ENCODE peak calls at places on chromosomes 5 and 9, in seven cellular contexts. Z is fibroblast of villous mesenchyme; P is SHP77; D is glomerular endothelial cell; G is lower lobe of right lung; I is effector CD4-positive, alpha-beta T cell; Y is fibroblast of gingiva. B is an unnamed sample.
A peak's percentile ranks its signal among the peaks of the same experiment; 100 is the strongest.

GRCh38 chr9:79651251-79651795 is 79.6 kb downstream of the TLE4 start:
- DNase-seq in Z (peak; percentile 33), P (no peak), D (no peak), G (peak; percentile 61), I (no peak), Y (peak; percentile 4), B (no peak)

GRCh38 chr9:92746567-92747458 is 17.8 kb downstream of the BICD2 start:
- DNase-seq in Z (peak; percentile 49), P (no peak), D (no peak), G (no peak), I (no peak), Y (no peak), B (peak; percentile 69)

GRCh38 chr5:149445739-149446369 is 66.8 kb upstream of the IL17B start:
- DNase-seq in Z (peak; percentile 98), P (peak; percentile 57), D (no peak), G (no peak), I (no peak), Y (peak; percentile 94), B (peak; percentile 98)

GRCh38 chr5:125142439-125142838 is 396.0 kb upstream of the ZNF608 start:
- DNase-seq in Z (no peak), P (no peak), D (no peak), G (no peak), I (no peak), Y (no peak), B (peak; percentile 29)

GRCh38 chr5:101637599-101637998 is 658.5 kb downstream of the SLCO4C1 start:
- DNase-seq in Z (no peak), P (no peak), D (no peak), G (no peak), I (no peak), Y (no peak), B (no peak)

GRCh38 chr5:168916266-168916665 is 337.1 kb upstream of the PANK3 start:
- DNase-seq in Z (peak; percentile 48), P (no peak), D (no peak), G (no peak), I (no peak), Y (no peak), B (no peak)

GRCh38 chr5:179227578-179228311 is 117.5 kb downstream of the ADAMTS2 start:
- DNase-seq in Z (no peak), P (no peak), D (no peak), G (peak; percentile 22), I (no peak), Y (no peak), B (no peak)

GRCh38 chr9:107704791-107705190 is 215.2 kb upstream of the KLF4 start:
- DNase-seq in Z (no peak), P (no peak), D (no peak), G (no peak), I (no peak), Y (peak; percentile 69), B (no peak)

GRCh38 chr5:75550597-75550996 is 38.9 kb downstream of the POLK start:
- DNase-seq in Z (no peak), P (no peak), D (no peak), G (no peak), I (no peak), Y (no peak), B (no peak)

GRCh38 chr9:13568446-13568845 is 289.0 kb upstream of the MPDZ start:
- DNase-seq in Z (no peak), P (peak; percentile 53), D (no peak), G (no peak), I (no peak), Y (no peak), B (peak; percentile 43)

GRCh38 chr5:27083763-27084420 is 45.5 kb upstream of the CDH9 start:
- DNase-seq in Z (no peak), P (no peak), D (no peak), G (no peak), I (no peak), Y (no peak), B (peak; percentile 20)

GRCh38 chr5:139569276-139569955 is 8.3 kb downstream of the UBE2D2 start:
- DNase-seq in Z (no peak), P (no peak), D (no peak), G (no peak), I (no peak), Y (no peak), B (peak; percentile 14)

B was measured in fibroblast of pulmonary artery.